ENCODE peak calls at places on chromosomes 1 and 21, in nine cellular contexts. D is cardiac fibroblast; V is retinal pigment epithelial cell; C is progenitor cell of endocrine pancreas; P is CD8-positive, alpha-beta T cell; O is endodermal cell; R is mammary epithelial cell; U is adrenal gland; J is chondrocyte. H is an unnamed sample.

GRCh38 chr1:192747305-192747704 is 61.5 kb upstream of the RGS2 start:
- DNase-seq in J (no peak), O (no peak), D (peak), R (peak), C (no peak), P (no peak), U (no peak), V (no peak), H (no peak)

GRCh38 chr1:155324041-155324716 is 3.5 kb downstream of the RUSC1 start:
- DNase-seq in P (peak), R (peak), J (peak), O (peak), U (peak), C (peak), D (peak), V (peak), H (peak)

GRCh38 chr21:41316641-41317392 is at the start of gene FAM3B:
- DNase-seq in U (no peak), V (no peak), C (peak), O (peak), P (no peak), D (no peak), J (no peak), R (no peak), H (no peak)

GRCh38 chr1:71565267-71565666 is 484.4 kb upstream of the ZRANB2 start:
- DNase-seq in O (no peak), U (no peak), P (no peak), C (no peak), D (peak), R (peak), V (peak), J (no peak), H (no peak)

GRCh38 chr1:172642970-172643369 is 15.9 kb upstream of the FASLG start:
- DNase-seq in P (no peak), R (no peak), U (no peak), C (no peak), O (no peak), D (no peak), V (no peak), J (no peak), H (no peak)

GRCh38 chr21:38556390-38556789 is 58.1 kb upstream of the ERG start:
- DNase-seq in R (no peak), P (no peak), U (no peak), O (no peak), J (no peak), C (no peak), V (no peak), D (no peak), H (no peak)

GRCh38 chr1:18360251-18360650 is 120.5 kb upstream of the KLHDC7A start:
- DNase-seq in O (no peak), V (no peak), U (no peak), D (no peak), C (no peak), J (no peak), R (no peak), P (no peak), H (no peak)

GRCh38 chr1:223180803-223181321 is 37.8 kb upstream of the TLR5 start:
- DNase-seq in R (peak), J (no peak), C (no peak), V (no peak), P (no peak), O (no peak), U (no peak), D (no peak), H (no peak)

GRCh38 chr1:211641942-211642341 is 33.5 kb downstream of the NEK2 start:
- DNase-seq in C (no peak), J (peak), U (peak), O (peak), V (no peak), D (no peak), P (no peak), R (no peak), H (no peak)

GRCh38 chr1:93613895-93614294 is 67.7 kb downstream of the BCAR3 start:
- DNase-seq in O (peak), C (no peak), V (no peak), P (no peak), R (no peak), J (no peak), D (peak), U (peak), H (no peak)

GRCh38 chr1:96999191-96999590 is 277.6 kb downstream of the PTBP2 start:
- DNase-seq in U (no peak), D (no peak), R (no peak), C (no peak), J (no peak), V (peak), P (no peak), O (no peak), H (no peak)

GRCh38 chr1:107009286-107009685 is 47.2 kb upstream of the PRMT6 start:
- DNase-seq in J (no peak), O (no peak), R (no peak), V (no peak), D (no peak), U (no peak), C (no peak), P (no peak), H (no peak)

GRCh38 chr1:115929846-115930245 is 46.5 kb upstream of the SLC22A15 start:
- DNase-seq in J (no peak), O (no peak), P (no peak), C (no peak), D (peak), V (peak), R (peak), U (no peak), H (no peak)

GRCh38 chr1:206503591-206504362 is 3.6 kb upstream of the RASSF5 start:
- DNase-seq in R (peak), V (peak), O (no peak), C (no peak), U (peak), J (no peak), P (peak), D (peak), H (peak)

GRCh38 chr1:41350055-41350378 is 11.2 kb upstream of the FOXO6 start:
- DNase-seq in D (no peak), P (no peak), C (no peak), R (no peak), O (no peak), J (no peak), U (peak), V (no peak), H (peak)

GRCh38 chr1:162040657-162041056 is 17.0 kb upstream of the OLFML2B start:
- DNase-seq in V (no peak), O (no peak), J (no peak), P (no peak), D (peak), R (peak), U (no peak), C (no peak), H (no peak)

GRCh38 chr1:206476058-206476457 is 5.8 kb downstream of the IKBKE start:
- DNase-seq in D (no peak), O (no peak), R (no peak), U (no peak), V (no peak), C (no peak), P (no peak), J (no peak), H (no peak)

GRCh38 chr1:53112271-53112774 is 30.1 kb downstream of the SLC1A7 start:
- DNase-seq in V (peak), O (no peak), C (no peak), U (no peak), P (no peak), J (no peak), D (peak), R (no peak), H (no peak)

GRCh38 chr1:167541013-167541412 is 12.5 kb downstream of the CREG1 start:
- DNase-seq in U (no peak), J (no peak), O (no peak), P (no peak), V (no peak), C (no peak), D (peak), R (no peak), H (no peak)

GRCh38 chr1:10615932-10616671 is 141.4 kb downstream of the PEX14 start:
- DNase-seq in O (peak), U (no peak), J (peak), P (no peak), D (no peak), C (no peak), V (no peak), R (no peak), H (no peak)

GRCh38 chr1:24351918-24352637 is 32.9 kb downstream of the GRHL3 start:
- DNase-seq in O (no peak), C (no peak), V (no peak), J (no peak), R (peak), U (no peak), P (no peak), D (peak), H (no peak)

GRCh38 chr1:175373786-175374623 is 181.4 kb upstream of the KIAA0040 start:
- DNase-seq in O (peak), R (no peak), V (no peak), J (no peak), U (peak), D (no peak), C (peak), P (no peak), H (peak)

GRCh38 chr1:243924188-243924587 is 74.1 kb upstream of the AKT3 start:
- DNase-seq in V (no peak), O (no peak), P (no peak), C (no peak), D (peak), J (no peak), U (no peak), R (peak), H (no peak)

GRCh38 chr1:151008244-151009205 is at the start of gene PRUNE1:
- DNase-seq in U (peak), J (peak), C (peak), D (peak), P (peak), R (peak), O (peak), V (peak), H (peak)
- TF ChIP-seq CTCF in U (no peak), J (no peak), C (no peak), D (no peak), P (no peak), R (no peak), O (no peak), V (no peak), H (no peak)

GRCh38 chr1:79188371-79188770 is 181.8 kb upstream of the ADGRL4 start:
- DNase-seq in R (peak), U (no peak), D (peak), P (no peak), J (no peak), V (peak), O (no peak), C (no peak), H (no peak)
- TF ChIP-seq CTCF in R (no peak), U (no peak), D (no peak), P (no peak), J (no peak), V (no peak), O (no peak), C (no peak), H (no peak)

DNA sequence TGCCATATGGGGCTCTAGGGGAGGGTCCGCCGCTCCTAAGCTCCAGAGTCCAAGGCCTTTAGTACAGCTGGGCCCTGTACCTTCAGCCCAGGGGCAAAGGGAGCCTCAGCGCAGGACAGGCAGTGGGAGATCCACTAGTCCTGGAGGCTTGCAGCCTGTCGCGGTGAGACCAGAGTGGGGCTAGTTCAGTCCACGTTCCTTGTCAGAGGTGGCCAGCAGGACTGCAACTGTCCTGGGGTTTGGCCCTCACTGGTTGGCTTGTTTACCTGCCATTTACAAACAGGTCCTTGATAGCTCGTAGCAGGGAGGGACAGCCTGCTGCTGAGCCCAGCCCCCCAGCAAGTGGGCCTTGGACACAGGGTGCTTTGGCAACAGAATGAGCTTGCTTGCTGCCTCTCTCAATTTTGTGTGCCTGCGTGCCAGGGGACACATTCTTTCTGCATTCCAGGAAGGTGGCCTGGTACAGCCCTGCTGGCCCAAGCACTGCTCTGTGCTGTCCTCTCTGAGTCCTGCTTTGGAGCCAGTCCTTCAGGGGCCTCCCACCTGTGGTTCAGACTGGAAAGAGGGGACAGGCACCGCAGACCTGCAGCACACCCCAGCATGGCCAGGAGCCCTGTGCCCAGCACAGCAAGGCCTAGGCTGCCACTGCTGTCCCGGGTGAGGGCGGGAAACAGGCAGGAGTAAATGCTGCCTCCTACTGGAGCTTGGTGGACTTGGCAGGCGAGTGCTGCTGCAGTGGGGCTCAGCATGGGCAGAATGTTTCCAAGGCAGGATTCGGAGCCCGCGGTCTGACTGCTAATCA is 15.2 kb downstream of the H6PD start:
- DNase-seq in U (peak), D (peak), O (peak), V (no peak), C (peak), J (no peak), P (peak), R (no peak), H (no peak)
- TF ChIP-seq CTCF in U (peak), D (peak), O (peak), V (peak), C (peak), J (peak), P (peak), R (peak), H (no peak)

DNA sequence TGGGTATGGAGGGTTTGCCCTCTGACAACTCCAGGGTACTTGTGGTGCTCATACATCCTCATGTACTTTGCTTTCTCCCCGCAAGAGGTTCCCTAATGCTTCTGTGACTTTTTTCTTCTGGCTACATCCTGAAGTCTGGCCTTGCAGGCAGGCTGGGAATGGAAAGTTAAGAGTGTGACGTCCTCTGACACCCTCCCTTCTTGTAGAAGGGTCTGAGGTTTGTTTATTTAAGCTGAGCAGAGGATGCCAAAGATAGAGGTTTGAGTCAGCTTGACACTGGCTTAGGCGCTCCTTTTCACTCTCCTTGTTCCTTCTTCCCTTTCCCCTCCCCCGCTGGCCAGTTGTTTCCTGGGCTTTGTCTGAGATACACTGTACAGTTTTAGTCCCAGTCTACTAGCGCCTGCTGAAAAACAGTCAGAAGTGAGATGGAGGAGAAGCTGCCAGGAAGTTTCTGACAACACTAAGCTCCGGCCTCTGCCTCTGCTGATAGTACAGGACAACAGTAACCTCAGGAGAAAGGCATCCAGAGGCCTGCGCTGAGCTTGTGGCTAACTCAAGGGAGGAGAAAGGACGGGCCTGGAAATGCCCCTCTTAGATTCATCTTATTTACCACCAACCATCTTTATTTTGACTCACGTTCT is at the start of gene MACF1:
- DNase-seq in P (peak), R (peak), C (no peak), V (no peak), J (no peak), O (peak), D (peak), U (peak), H (peak)
- TF ChIP-seq CTCF in P (no peak), R (peak), C (no peak), V (peak), J (peak), O (peak), D (peak), U (peak), H (no peak)

GRCh38 chr1:181349512-181349911 is 133.8 kb upstream of the CACNA1E start:
- DNase-seq in R (no peak), J (no peak), V (no peak), O (peak), C (no peak), P (no peak), D (no peak), U (peak), H (no peak)
- TF ChIP-seq CTCF in R (no peak), J (no peak), V (no peak), O (no peak), C (no peak), P (no peak), D (no peak), U (no peak), H (no peak)

GRCh38 chr1:43367026-43367903 is 546 bp downstream of the ELOVL1 start:
- DNase-seq in V (no peak), C (no peak), R (peak), P (peak), D (no peak), O (no peak), J (no peak), U (peak), H (peak)

GRCh38 chr1:43366601-43367025 is 1.2 kb downstream of the ELOVL1 start:
- DNase-seq in O (peak), U (peak), V (no peak), R (peak), P (no peak), J (no peak), C (no peak), D (no peak), H (no peak)

GRCh38 chr1:43366179-43366578 is 1.6 kb downstream of the ELOVL1 start:
- DNase-seq in P (peak), J (no peak), C (peak), U (peak), O (peak), D (no peak), R (peak), V (no peak), H (no peak)

GRCh38 chr1:43368646-43369020 is 822 bp upstream of the ELOVL1 start:
- DNase-seq in V (no peak), P (no peak), C (no peak), J (no peak), R (no peak), D (no peak), O (no peak), U (peak), H (no peak)

DNA sequence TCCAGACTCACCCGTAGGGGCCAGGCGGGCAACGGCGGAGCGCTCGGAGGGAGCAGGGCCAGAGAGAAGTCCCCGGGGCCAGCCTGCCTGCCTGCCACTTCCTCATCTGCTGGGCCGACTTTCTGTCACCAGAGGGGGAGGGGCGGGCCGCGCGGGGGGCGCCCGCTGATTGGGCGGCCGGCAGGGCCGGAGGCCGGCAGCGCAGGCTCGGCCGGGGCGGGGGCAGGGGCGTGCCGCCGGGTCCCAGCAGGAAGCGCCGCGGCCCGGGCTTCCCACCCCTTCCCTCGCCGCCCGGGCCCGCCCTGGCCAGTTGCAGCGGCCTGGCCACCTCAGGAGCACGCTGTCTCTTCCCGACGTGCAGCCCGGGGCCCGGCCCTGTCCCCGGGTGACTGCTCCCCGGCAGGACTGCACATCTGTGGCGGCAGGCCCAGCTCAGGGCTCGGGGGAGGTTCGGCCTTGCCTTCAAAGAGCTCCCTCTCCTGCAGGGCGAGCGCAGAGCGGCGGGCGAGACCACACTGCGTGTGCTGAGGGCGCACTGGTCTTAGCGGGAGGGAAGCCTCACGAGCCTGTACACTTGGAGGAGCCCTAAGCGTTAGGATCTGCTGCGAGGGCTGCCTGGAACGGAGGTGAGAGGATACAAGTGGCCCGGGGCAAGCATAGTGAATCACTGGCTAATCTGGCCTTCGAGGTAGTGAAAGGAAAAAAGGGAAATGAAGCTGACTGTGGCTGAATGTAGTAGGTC is at the start of gene ELOVL1:
- DNase-seq in R (peak), D (peak), V (peak), P (peak), C (peak), J (peak), O (peak), U (peak), H (peak)
- TF ChIP-seq CTCF in R (no peak), D (peak), V (peak), P (no peak), C (peak), J (peak), O (peak), U (no peak), H (no peak)

H was measured in natural killer cell.